ENCODE peak calls at places on chromosome 1, in seven cellular contexts. D is dorsolateral prefrontal cortex, W is fibroblast of pulmonary artery, I is sigmoid colon, X is Panc1, Z is endodermal cell, S is neural crest cell. P is an unnamed sample.

GRCh38 chr1:161999318-162000052 is 24.2 kb downstream of the OLFML2B start:
- DNase-seq in S (no peak), X (no peak), D (no peak), I (no peak), W (no peak), Z (no peak), P (no peak)

GRCh38 chr1:210233216-210233494 is 559 bp downstream of the SERTAD4 start:
- DNase-seq in W (no peak), S (no peak), D (peak; percentile 37), X (no peak), Z (no peak), I (peak; percentile 72), P (no peak)

GRCh38 chr1:233945573-233945972 is 41.1 kb downstream of the SLC35F3 start:
- DNase-seq in D (no peak), I (no peak), X (peak; percentile 63), S (no peak), Z (no peak), W (no peak), P (no peak)

GRCh38 chr1:167722152-167722869 is 529 bp downstream of the MPZL1 start:
- DNase-seq in Z (peak; percentile 81), W (peak; percentile 22), X (no peak), D (no peak), I (peak; percentile 75), S (no peak), P (no peak)

GRCh38 chr1:182633657-182634281 is 29.6 kb upstream of the RGS16 start:
- DNase-seq in Z (no peak), X (no peak), W (no peak), S (no peak), I (no peak), D (no peak), P (no peak)

GRCh38 chr1:81949421-81949820 is 148.7 kb downstream of the ADGRL2 start:
- DNase-seq in D (no peak), S (no peak), W (no peak), X (no peak), I (no peak), Z (no peak), P (no peak)

GRCh38 chr1:101769520-101769919 is 227.2 kb downstream of the OLFM3 start:
- DNase-seq in S (no peak), W (peak; percentile 23), I (no peak), X (no peak), Z (peak; percentile 35), D (no peak), P (no peak)

GRCh38 chr1:183185941-183186490 is at the start of gene LAMC2:
- DNase-seq in S (peak; percentile 41), Z (peak; percentile 94), D (no peak), W (no peak), X (no peak), I (peak; percentile 67), P (no peak)

GRCh38 chr1:8328271-8328670 is 10.4 kb downstream of the SLC45A1 start:
- DNase-seq in D (no peak), X (no peak), S (no peak), W (no peak), I (no peak), Z (no peak), P (no peak)

GRCh38 chr1:85579619-85580018 is 942 bp upstream of the CCN1 start:
- DNase-seq in I (peak; percentile 77), S (no peak), Z (peak; percentile 79), X (peak; percentile 64), W (peak; percentile 86), D (no peak), P (no peak)

GRCh38 chr1:154765970-154766369 is 104.1 kb downstream of the KCNN3 start:
- DNase-seq in S (no peak), I (peak; percentile 46), W (peak; percentile 51), D (no peak), X (no peak), Z (peak; percentile 76), P (peak; percentile 24)

GRCh38 chr1:93714350-93714749 is 32.7 kb upstream of the BCAR3 start:
- DNase-seq in I (no peak), S (no peak), X (no peak), Z (no peak), D (no peak), W (no peak), P (no peak)

GRCh38 chr1:91579658-91580228 is 79.1 kb downstream of the CDC7 start:
- DNase-seq in D (no peak), S (no peak), Z (no peak), X (no peak), I (peak; percentile 48), W (no peak), P (no peak)

GRCh38 chr1:13627128-13627527 is 43.5 kb downstream of the PDPN start:
- DNase-seq in X (no peak), S (no peak), D (no peak), W (no peak), Z (no peak), I (no peak), P (no peak)

GRCh38 chr1:237799762-237800474 is 90.8 kb downstream of the ZP4 start:
- DNase-seq in D (no peak), Z (peak; percentile 95), W (peak; percentile 63), S (peak; percentile 43), I (no peak), X (no peak), P (peak; percentile 35)

GRCh38 chr1:3585940-3586568 is 25.3 kb downstream of the MEGF6 start:
- DNase-seq in W (no peak), Z (no peak), I (no peak), S (no peak), D (no peak), X (no peak), P (no peak)

GRCh38 chr1:9613625-9614299 is 25.1 kb downstream of the TMEM201 start:
- DNase-seq in Z (no peak), D (no peak), I (no peak), X (no peak), W (no peak), S (no peak), P (no peak)

GRCh38 chr1:21607549-21608529 is 61.3 kb downstream of the RAP1GAP start:
- DNase-seq in Z (peak; percentile 100), I (peak; percentile 71), X (no peak), D (no peak), W (peak; percentile 71), S (peak; percentile 90), P (peak; percentile 63)

GRCh38 chr1:178411756-178412399 is 84.9 kb downstream of the CLEC20A start:
- DNase-seq in I (no peak), W (no peak), X (no peak), D (no peak), Z (no peak), S (no peak), P (no peak)

GRCh38 chr1:7265771-7266371 is 480.6 kb downstream of the CAMTA1 start:
- DNase-seq in W (peak; percentile 60), X (peak; percentile 92), Z (peak; percentile 33), D (no peak), I (no peak), S (no peak), P (peak; percentile 83)

GRCh38 chr1:195956845-195957244 is 651.4 kb downstream of the KCNT2 start:
- DNase-seq in Z (no peak), W (no peak), S (no peak), I (no peak), X (no peak), D (no peak), P (no peak)
- TF ChIP-seq CTCF in Z (no peak), W (no peak), S (no peak), I (no peak), X (no peak), D (no peak), P (no peak)

GRCh38 chr1:100606438-100606837 is 68.5 kb downstream of the GPR88 start:
- DNase-seq in S (no peak), Z (peak; percentile 58), X (no peak), W (peak; percentile 84), D (no peak), I (no peak), P (peak; percentile 59)
- TF ChIP-seq CTCF in S (peak; percentile 36), Z (peak; percentile 77), X (peak; percentile 57), W (peak; percentile 87), D (peak; percentile 44), I (peak; percentile 32), P (peak; percentile 83)

DNA sequence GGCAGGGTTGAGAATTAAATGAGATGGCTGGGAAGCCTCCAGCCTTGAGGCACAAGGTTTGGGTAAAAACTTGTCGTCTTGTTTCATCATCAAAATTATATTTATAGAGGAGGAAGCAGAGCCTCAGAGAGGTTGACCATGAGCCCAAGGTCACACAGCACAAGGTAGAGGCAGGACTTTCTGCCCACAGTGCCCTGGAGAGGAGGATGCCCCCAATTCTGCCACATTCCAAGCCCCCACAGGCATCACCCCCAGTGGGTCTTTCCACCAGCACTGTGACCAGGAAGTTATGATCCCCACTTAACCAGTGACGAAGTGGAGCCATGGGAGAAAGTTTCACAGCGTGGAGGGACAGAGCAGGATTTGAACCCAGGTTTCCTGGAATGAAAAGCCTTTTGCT is 400.0 kb downstream of the MATN1 start:
- DNase-seq in Z (no peak), D (no peak), W (no peak), S (no peak), I (no peak), X (no peak), P (no peak)
- TF ChIP-seq CTCF in Z (no peak), D (no peak), W (no peak), S (no peak), I (no peak), X (no peak), P (no peak)

DNA sequence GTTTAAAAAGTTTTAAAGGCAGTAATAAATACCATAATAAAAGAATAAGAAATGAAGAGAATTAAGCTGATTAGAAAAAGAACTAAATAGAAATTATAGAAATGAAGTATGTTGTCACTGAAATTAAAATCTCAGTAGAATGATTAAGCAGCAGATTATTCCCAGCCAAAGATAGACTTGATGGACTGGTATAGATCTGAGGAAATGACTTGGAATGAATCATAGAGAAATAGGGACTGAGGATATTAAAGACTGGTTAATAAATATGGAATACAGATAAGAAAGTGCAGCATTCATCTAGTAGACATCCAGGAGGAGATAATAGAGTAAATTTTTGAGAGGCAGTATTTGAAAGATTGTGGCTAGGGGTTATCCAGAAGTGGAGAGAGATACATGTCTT is 28.7 kb downstream of the MARK1 start:
- DNase-seq in X (no peak), Z (no peak), W (no peak), D (no peak), S (no peak), I (no peak), P (no peak)
- TF ChIP-seq CTCF in X (no peak), Z (no peak), W (no peak), D (no peak), S (no peak), I (no peak), P (no peak)

P was measured in HFFc6.